ENCODE peak calls at places on chromosomes 13 and 19, in four cellular contexts. D is A549, O is GM12878, R is K562. U is an unnamed sample.

GRCh38 chr13:27971236-27971645 is 2.1 kb upstream of the CDX2 start:
- DNase-seq in D (no peak), O (no peak), R (no peak), U (no peak)

GRCh38 chr13:19685034-19685433 is 51.6 kb downstream of the MPHOSPH8 start:
- DNase-seq in D (no peak), O (no peak), R (no peak), U (no peak)

GRCh38 chr19:47260476-47260875 is 4.2 kb downstream of the CCDC9 start:
- DNase-seq in D (no peak), O (no peak), R (no peak), U (no peak)

GRCh38 chr19:16571283-16571682 is 932 bp downstream of the SLC35E1 start:
- DNase-seq in D (no peak), O (no peak), R (no peak), U (peak; percentile 36)

GRCh38 chr13:106109391-106109791 is 426.1 kb downstream of the EFNB2 start:
- DNase-seq in D (no peak), O (no peak), R (no peak), U (peak; percentile 47)

GRCh38 chr19:53809518-53810186 is 14.5 kb downstream of the NLRP12 start:
- DNase-seq in D (no peak), O (no peak), R (peak; percentile 53), U (no peak)

GRCh38 chr19:52190679-52191293 is 934 bp downstream of the PPP2R1A start:
- DNase-seq in D (no peak), O (no peak), R (no peak), U (peak; percentile 46)

GRCh38 chr19:49085868-49086232 is 599 bp downstream of the SNRNP70 start:
- DNase-seq in D (no peak), O (no peak), R (no peak), U (no peak)

GRCh38 chr19:52138614-52139290 is 986 bp downstream of the ZNF616 start:
- DNase-seq in D (no peak), O (no peak), R (peak; percentile 46), U (peak; percentile 19)

GRCh38 chr13:113125506-113126264 is 3.1 kb downstream of the F10 start:
- DNase-seq in D (no peak), O (no peak), R (no peak), U (no peak)

GRCh38 chr19:9936151-9937000 is at the start of gene OLFM2:
- DNase-seq in D (no peak), O (no peak), R (peak; percentile 93), U (no peak)

DNA sequence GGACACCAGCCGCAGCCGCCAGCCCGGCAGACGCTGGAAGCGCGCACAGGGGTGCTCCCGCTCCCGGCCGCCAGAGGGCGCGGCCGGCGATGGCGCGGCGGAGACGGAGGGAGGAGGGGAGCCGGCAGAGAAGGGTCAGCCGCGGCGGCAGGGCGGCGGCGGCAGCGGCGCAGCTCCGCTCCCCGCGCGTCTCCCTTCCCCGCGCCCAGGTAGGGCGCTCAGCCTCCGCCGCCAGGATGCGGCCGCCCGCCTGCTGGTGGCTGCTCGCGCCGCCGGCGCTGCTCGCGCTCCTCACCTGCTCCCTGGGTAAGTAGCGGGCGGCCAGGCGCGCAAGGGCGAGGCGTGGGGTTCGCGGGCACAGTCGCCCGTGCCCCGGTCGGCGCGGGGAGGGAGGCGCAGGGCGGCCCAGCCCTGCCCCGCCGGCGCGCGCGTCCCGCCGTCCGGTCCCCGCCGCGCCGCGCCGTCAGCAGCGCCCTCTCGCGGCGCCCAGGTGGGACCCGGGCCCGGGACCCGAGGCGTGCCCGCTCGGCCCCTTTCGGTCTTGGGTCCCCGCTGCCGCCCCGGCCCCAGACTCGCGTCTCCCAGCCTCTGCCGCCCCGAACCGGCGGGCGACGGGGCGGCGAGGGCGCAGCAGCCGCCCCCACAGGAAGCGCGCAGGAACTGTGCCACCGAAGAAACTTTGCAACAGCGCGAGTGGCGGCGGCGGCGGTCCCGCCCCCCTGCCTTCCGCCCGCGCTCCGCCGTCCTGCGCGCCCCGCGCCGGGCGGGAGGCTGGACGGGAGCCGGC is at the start of gene B3GLCT:
- DNase-seq in D (peak; percentile 64), O (no peak), R (peak; percentile 78), U (peak; percentile 68)
- TF ChIP-seq ELK1 in D (no peak), O (no peak), R (no peak), U (no peak)

DNA sequence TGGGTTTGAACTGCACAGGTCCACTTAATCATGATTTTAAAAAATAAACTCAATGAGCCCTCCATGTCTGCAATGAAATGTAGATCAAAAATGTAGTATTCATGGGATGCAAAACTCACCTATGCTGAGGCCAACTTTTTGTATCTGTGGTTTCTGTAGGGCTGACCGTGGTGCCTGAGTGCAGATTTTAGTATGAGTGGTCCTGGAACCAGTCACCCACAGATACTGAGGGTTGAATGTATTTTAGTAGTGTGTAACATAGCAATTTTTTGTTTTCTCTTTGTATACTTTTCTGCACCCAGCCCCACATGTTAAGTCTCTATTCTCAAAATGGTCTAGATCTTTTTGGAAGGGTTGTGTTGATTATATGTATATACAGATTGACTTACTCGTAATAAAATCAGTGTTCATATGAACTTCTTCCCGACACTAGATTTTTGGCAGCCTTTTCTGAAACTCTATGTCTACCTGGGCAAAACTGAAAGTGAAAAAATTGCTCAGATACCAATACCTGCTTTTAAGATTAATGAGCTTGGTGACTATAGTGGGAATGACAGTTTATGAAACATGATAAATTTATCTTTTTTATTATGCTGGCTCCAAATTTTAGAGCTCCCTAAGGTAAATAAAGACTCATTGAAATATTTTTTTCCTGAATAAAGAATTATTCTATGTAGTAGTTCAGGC is 51.6 kb downstream of the DNAJC15 start:
- DNase-seq in D (no peak), O (no peak), R (no peak), U (no peak)
- TF ChIP-seq ELK1 in D (no peak), O (no peak), R (no peak), U (no peak)

GRCh38 chr19:3699071-3699740 is 1.1 kb downstream of the PIP5K1C start:
- DNase-seq in D (no peak), O (no peak), R (peak; percentile 67), U (peak; percentile 34)
- TF ChIP-seq ELK1 in D (no peak), O (no peak), R (no peak), U (no peak)

DNA sequence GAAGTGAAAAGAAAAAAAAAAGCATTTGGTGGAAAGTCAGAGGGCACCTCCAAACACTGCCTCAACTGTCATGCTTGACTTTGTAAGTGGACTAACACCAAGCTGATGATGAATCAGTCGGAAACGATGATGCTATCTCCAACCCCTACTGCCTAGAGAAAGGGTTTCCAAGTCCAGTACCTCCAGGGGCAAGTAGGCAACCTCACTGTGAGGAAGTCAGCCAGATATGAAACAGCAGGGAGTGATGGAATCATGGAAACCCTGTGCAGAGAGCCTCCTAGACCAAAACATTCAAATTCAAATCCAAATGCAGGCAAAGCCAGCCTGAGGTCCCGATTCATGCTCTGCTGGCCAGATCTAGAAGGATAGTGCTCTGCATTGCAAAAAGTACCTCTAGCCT is 100.9 kb upstream of the SERP2 start:
- DNase-seq in D (no peak), O (no peak), R (no peak), U (peak; percentile 51)
- TF ChIP-seq ELK1 in D (no peak), O (no peak), R (no peak), U (no peak)

U was measured in IMR-90.